ENCODE peak calls at places on chromosome 1, in ten cellular contexts. I is endothelial cell of umbilical vein, R is prostate gland, J is HCT116, E is GM12878, M is GM12892, D is GM12891, P is sigmoid colon, A is stomach, C is GM23338. G is an unnamed sample.

GRCh38 chr1:39394059-39394458 is 97.4 kb upstream of the BMP8A start:
- DNase-seq in A (no peak), M (no peak), J (no peak), E (no peak), C (no peak), D (no peak), R (no peak), I (no peak), P (no peak), G (no peak)

GRCh38 chr1:40690919-40691537 is 476 bp upstream of the NFYC start:
- DNase-seq in R (no peak), D (no peak), I (no peak), C (no peak), J (no peak), A (no peak), P (no peak), M (no peak), E (no peak), G (no peak)

GRCh38 chr1:62321438-62321837 is 2.2 kb upstream of the KANK4 start:
- DNase-seq in M (no peak), A (no peak), E (no peak), C (no peak), I (no peak), D (no peak), R (no peak), J (peak; percentile 39), P (no peak), G (no peak)

GRCh38 chr1:2530501-2531361 is 668 bp upstream of the HES5 start:
- DNase-seq in M (no peak), A (peak; percentile 76), D (no peak), I (no peak), R (peak; percentile 63), C (no peak), J (no peak), P (no peak), E (no peak), G (peak; percentile 68)

GRCh38 chr1:42529724-42530161 is 66.7 kb downstream of the CCDC30 start:
- DNase-seq in R (no peak), M (no peak), A (no peak), J (no peak), P (no peak), E (no peak), I (peak; percentile 66), C (no peak), D (no peak), G (no peak)

GRCh38 chr1:205273551-205273982 is 45.8 kb downstream of the TMCC2 start:
- DNase-seq in I (peak; percentile 69), J (peak; percentile 48), D (peak; percentile 86), M (peak; percentile 87), R (peak; percentile 87), C (peak; percentile 95), A (peak; percentile 94), E (peak; percentile 32), P (peak; percentile 90), G (peak; percentile 82)

GRCh38 chr1:182134257-182134656 is 72.7 kb upstream of the ZNF648 start:
- DNase-seq in P (no peak), M (no peak), J (no peak), D (no peak), C (no peak), R (no peak), A (no peak), I (no peak), E (no peak), G (no peak)

GRCh38 chr1:94543003-94543402 is 1.4 kb upstream of the F3 start:
- DNase-seq in D (no peak), P (no peak), E (no peak), J (no peak), R (no peak), A (no peak), C (no peak), M (no peak), I (peak; percentile 10), G (no peak)

GRCh38 chr1:67683736-67684525 is 1.1 kb upstream of the GADD45A start:
- DNase-seq in C (no peak), A (no peak), D (no peak), P (no peak), E (no peak), I (peak; percentile 69), M (no peak), R (no peak), J (no peak), G (no peak)

GRCh38 chr1:67683306-67683705 is 1.7 kb upstream of the GADD45A start:
- DNase-seq in E (no peak), M (no peak), R (no peak), A (no peak), C (no peak), J (no peak), P (no peak), I (peak; percentile 56), D (no peak), G (no peak)

GRCh38 chr1:67684526-67685066 is 405 bp upstream of the GADD45A start:
- DNase-seq in I (no peak), A (no peak), R (no peak), C (no peak), P (no peak), D (no peak), J (no peak), M (no peak), E (no peak), G (no peak)

GRCh38 chr1:67680486-67680885 is 4.5 kb upstream of the GADD45A start:
- DNase-seq in A (no peak), P (no peak), I (no peak), R (no peak), J (no peak), M (no peak), D (no peak), E (no peak), C (no peak), G (no peak)

GRCh38 chr1:67682659-67683197 is 2.3 kb upstream of the GADD45A start:
- DNase-seq in J (no peak), M (no peak), C (no peak), D (no peak), P (no peak), A (no peak), E (no peak), R (no peak), I (peak; percentile 59), G (no peak)
- TF ChIP-seq POLR2AphosphoS5 in J (no peak), M (no peak), C (no peak), D (no peak), P (no peak), A (no peak), E (no peak), R (no peak), I (peak; percentile 16), G (no peak)

GRCh38 chr1:86706018-86706417 is 1.6 kb downstream of the SH3GLB1 start:
- DNase-seq in I (peak; percentile 44), R (no peak), A (no peak), P (no peak), E (no peak), M (no peak), C (no peak), J (no peak), D (no peak), G (no peak)

GRCh38 chr1:86704972-86705632 is 726 bp downstream of the SH3GLB1 start:
- DNase-seq in J (peak; percentile 8), I (peak; percentile 79), M (no peak), P (peak; percentile 79), R (peak; percentile 40), E (no peak), A (peak; percentile 49), D (peak; percentile 12), C (peak; percentile 64), G (peak; percentile 31)

GRCh38 chr1:86704456-86704971 is at the start of gene SH3GLB1:
- DNase-seq in M (peak; percentile 68), I (peak; percentile 91), P (peak; percentile 92), D (peak; percentile 74), E (peak; percentile 61), C (peak; percentile 91), J (peak; percentile 74), A (peak; percentile 88), R (peak; percentile 90), G (peak; percentile 83)

GRCh38 chr1:86705633-86705985 is 1.2 kb downstream of the SH3GLB1 start:
- DNase-seq in M (no peak), J (no peak), A (no peak), I (no peak), D (no peak), R (peak; percentile 6), C (no peak), P (peak; percentile 64), E (no peak), G (no peak)

GRCh38 chr1:86703696-86704455 is 500 bp upstream of the SH3GLB1 start:
- DNase-seq in A (no peak), I (peak; percentile 69), E (peak; percentile 39), R (no peak), M (no peak), C (peak; percentile 59), P (peak; percentile 66), D (peak; percentile 6), J (no peak), G (peak; percentile 33)
- TF ChIP-seq POLR2AphosphoS5 in A (no peak), I (no peak), E (no peak), R (no peak), M (peak; percentile 12), C (no peak), P (no peak), D (no peak), J (no peak), G (no peak)

GRCh38 chr1:172320723-172321122 is 99.8 kb upstream of the C1orf105 start:
- DNase-seq in D (no peak), A (no peak), I (peak; percentile 77), M (no peak), P (peak; percentile 69), J (no peak), C (no peak), R (no peak), E (no peak), G (no peak)
- TF ChIP-seq POLR2AphosphoS5 in D (no peak), A (no peak), I (peak; percentile 13), M (no peak), P (no peak), J (no peak), C (no peak), R (no peak), E (no peak), G (no peak)

GRCh38 chr1:70819785-70820184 is 227.8 kb downstream of the PTGER3 start:
- DNase-seq in J (no peak), E (no peak), M (no peak), C (no peak), D (no peak), P (no peak), R (no peak), A (no peak), I (no peak), G (no peak)

GRCh38 chr1:70820995-70821394 is 226.6 kb downstream of the PTGER3 start:
- DNase-seq in D (no peak), J (no peak), E (no peak), A (no peak), C (no peak), P (no peak), M (no peak), R (no peak), I (no peak), G (no peak)

GRCh38 chr1:70819231-70819630 is 228.4 kb downstream of the PTGER3 start:
- DNase-seq in R (no peak), C (no peak), J (no peak), M (no peak), I (no peak), D (no peak), A (no peak), P (no peak), E (no peak), G (no peak)

DNA sequence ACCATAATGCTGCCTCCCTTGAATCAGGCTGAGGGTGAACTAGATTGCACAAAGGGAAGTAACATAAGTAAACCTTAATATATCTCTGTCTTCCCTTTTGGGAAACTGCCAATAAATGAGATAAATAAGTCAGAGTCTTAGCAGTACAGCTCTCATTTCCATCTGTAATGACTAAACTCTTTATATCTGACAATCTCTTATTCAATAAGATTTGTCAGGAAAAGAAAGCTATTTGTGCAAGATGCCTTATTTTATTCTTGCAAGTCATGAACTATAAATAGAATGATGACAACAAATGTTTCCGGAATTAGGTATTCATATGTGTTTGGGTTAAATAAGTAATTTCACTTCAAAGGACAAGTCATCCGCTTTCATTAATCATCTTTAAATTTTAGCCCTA is 229.2 kb downstream of the PTGER3 start:
- DNase-seq in C (no peak), P (no peak), A (no peak), D (no peak), E (no peak), M (no peak), J (no peak), R (no peak), I (no peak), G (no peak)
- TF ChIP-seq POLR2AphosphoS5 in C (no peak), P (no peak), A (no peak), D (no peak), E (no peak), M (no peak), J (no peak), R (no peak), I (no peak), G (no peak)

G was measured in breast epithelium.